ENCODE peak calls at places on chromosomes 11 and 22, in four cellular contexts. M is Peyer's patch, H is adrenal gland, U is MM.1S. F is an unnamed sample. For H3K4me1, the result is how much of the 10 kb centered on the place peaks cover.

GRCh38 chr11:110425751-110426545 is 3.8 kb upstream of the FDX1 start:
- DNase-seq in M (no peak), H (peak), U (no peak), F (no peak)

GRCh38 chr22:24994070-24994763 is 41.7 kb downstream of the KIAA1671 start:
- DNase-seq in M (peak), H (no peak), U (no peak), F (no peak)

GRCh38 chr11:94507485-94507884 is 4.8 kb upstream of the C11orf97 start:
- DNase-seq in M (no peak), H (no peak), U (no peak), F (no peak)

GRCh38 chr11:92865352-92865751 is 104.1 kb upstream of the MTNR1B start:
- DNase-seq in M (no peak), H (no peak), U (no peak), F (no peak)

GRCh38 chr11:110337570-110338193 is 41.3 kb upstream of the RDX start:
- DNase-seq in M (no peak), H (peak), U (no peak), F (no peak)

GRCh38 chr11:129853508-129854228 is 38.0 kb downstream of the TMEM45B start:
- DNase-seq in M (peak), H (no peak), U (no peak), F (no peak)

GRCh38 chr22:46749682-46750529 is 11.9 kb upstream of the CERK start:
- DNase-seq in M (no peak), H (no peak), U (no peak), F (no peak)

GRCh38 chr11:78313898-78314297 is 103.7 kb downstream of the GAB2 start:
- DNase-seq in M (no peak), H (no peak), U (no peak), F (no peak)

GRCh38 chr11:96390403-96390830 is 604 bp downstream of the JRKL start:
- DNase-seq in M (no peak), H (no peak), U (no peak), F (no peak)

GRCh38 chr22:35191412-35191811 is 65.9 kb upstream of the HMGXB4 start:
- DNase-seq in M (no peak), H (no peak), U (no peak), F (no peak)

DNA sequence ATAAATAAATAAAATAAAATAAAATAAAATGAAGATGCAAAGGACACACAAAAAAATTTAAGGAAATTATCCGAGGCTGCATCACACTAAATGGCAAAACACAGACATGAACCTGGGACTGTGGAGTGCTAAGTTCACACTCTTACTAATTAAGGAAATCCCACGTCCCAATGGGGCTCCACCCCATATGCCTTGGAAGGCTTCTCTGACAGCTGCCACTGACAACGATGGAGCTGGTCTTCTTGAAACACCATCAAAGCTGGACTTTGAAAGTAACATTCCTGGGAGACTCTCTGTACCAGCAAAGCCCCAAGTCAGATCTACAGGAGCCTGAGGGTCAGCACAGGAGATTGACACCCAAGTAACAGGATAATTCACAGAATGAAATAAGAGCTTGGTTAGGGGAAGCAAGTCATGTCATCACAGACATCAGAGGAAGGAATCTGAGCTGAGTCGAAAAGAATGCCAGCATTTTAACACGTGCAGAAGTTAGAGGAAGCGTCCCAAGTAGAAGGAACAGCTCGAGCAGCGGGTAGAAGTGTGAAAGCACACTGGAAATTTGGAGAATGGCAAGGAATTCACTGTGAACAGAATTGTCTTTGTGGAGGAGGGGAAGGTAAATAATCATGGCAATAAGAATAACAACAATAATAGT is 13.8 kb downstream of the TPST2 start:
- DNase-seq in M (no peak), H (no peak), U (no peak), F (no peak)
- H3K4me1 ChIP-seq in M (under half), H (under half), U (under half), F (under half)

DNA sequence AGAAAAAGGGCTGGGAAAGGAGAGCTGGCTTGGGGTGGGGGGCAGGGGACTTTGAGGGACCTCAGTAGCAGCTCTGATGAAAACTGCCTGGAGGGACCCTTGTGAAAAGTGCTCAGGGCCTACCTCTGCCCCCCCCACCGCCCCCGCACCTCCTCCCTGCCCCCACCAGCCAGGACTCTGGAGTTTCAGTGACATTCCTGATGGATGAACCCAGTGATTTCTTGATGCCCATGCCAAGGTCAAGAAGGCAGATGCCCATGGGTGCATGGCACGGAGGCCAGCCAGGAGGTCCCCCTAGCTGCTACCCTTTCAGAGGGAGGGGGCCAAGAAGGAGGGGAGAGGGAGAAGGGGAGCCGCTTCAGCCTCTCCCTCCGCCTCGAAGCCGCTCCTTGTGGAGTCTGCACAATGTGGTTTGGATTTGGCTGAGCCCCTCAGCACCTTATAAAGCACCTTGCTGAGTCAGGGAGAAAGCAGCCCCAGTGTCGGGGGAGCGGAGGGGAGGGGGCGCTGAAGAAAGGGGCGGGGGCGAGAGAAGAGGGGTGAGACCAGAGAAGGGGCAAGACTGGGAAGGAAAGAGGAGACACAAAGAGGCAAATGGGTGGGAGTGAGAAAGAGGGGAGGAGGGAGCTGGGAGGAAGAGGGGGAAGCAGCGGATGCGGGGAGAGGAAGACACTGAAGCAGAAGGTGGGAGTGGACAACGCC is 2.1 kb upstream of the CLCF1 start:
- DNase-seq in M (no peak), H (no peak), U (no peak), F (no peak)
- H3K27ac ChIP-seq in M (no peak), H (no peak), U (no peak), F (peak)

DNA sequence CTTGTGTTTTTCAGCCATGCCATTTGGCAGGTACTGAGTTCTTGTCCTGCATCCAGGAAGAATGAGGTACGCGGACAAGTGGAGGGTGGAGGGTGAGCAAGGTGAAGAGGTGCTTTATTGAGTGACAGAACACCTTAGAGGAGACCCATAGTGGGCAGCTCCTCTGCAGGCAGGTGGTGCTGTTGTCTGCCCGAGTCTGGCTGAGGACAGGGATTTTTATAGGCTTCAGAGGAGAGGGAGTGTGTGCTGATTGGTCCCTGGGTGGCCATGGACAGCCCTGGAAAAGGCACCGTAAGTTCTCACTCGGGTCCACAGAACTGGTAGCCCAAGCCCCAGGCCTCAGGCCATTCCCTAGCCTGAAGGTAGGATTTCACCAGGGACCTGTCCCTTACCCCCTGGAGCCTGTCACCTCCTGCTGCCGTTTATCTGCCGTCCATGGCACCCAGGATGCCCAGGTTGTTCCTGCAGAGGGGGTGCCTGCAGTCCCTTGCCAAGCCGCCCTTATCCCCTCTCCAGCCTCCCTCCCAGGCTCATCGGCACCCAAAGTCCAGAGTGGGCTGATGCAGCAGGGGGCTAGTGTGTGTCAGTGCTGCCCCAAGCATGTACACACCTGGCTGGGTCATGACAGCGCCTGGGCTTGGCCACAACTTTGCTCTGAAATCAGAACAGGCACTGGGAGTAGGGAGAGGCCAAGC is 213.6 kb downstream of the LRRC4C start:
- DNase-seq in M (peak), H (no peak), U (no peak), F (no peak)
- TF ChIP-seq CTCF in M (no peak), H (peak), U (no peak), F (no peak)

GRCh38 chr22:37894939-37895670 is 11.0 kb upstream of the MICALL1 start:
- DNase-seq in M (no peak), H (no peak), U (no peak), F (no peak)

GRCh38 chr22:37887610-37888378 is 18.3 kb upstream of the MICALL1 start:
- DNase-seq in M (no peak), H (no peak), U (no peak), F (no peak)

GRCh38 chr22:37893583-37893983 is 12.5 kb upstream of the MICALL1 start:
- DNase-seq in M (no peak), H (no peak), U (no peak), F (no peak)

GRCh38 chr22:37892566-37893338 is 13.3 kb upstream of the MICALL1 start:
- DNase-seq in M (no peak), H (no peak), U (no peak), F (no peak)

GRCh38 chr22:37891926-37892325 is 14.2 kb upstream of the MICALL1 start:
- DNase-seq in M (no peak), H (no peak), U (no peak), F (no peak)
- H3K4me1 ChIP-seq in M (under half), H (under half), U (under half), F (half or more)

GRCh38 chr11:86596861-86597632 is 75.4 kb downstream of the ME3 start:
- DNase-seq in M (no peak), H (no peak), U (no peak), F (no peak)
- H3K27ac ChIP-seq in M (no peak), H (peak), U (no peak), F (peak)

GRCh38 chr11:86214710-86215109 is 29.8 kb upstream of the EED start:
- DNase-seq in M (no peak), H (no peak), U (no peak), F (no peak)
- TF ChIP-seq CTCF in M (no peak), H (no peak), U (no peak), F (peak)